ENCODE peak calls at places on chromosomes 1 and 21, in six cellular contexts. One of them, this sample, is unnamed.

GRCh38 chr1:197788741-197789476 is 13.6 kb upstream of the DENND1B start:
- DNase-seq in lower leg skin: no peak
- DNase-seq in tibial nerve: no peak
- DNase-seq in breast epithelium: no peak
- DNase-seq in ovary: no peak
- DNase-seq in A549: no peak
- DNase-seq in this sample: no peak

GRCh38 chr1:154466879-154467767 is 34.9 kb upstream of the TDRD10 start:
- DNase-seq in lower leg skin: no peak
- DNase-seq in ovary: peak; percentile 43
- DNase-seq in tibial nerve: no peak
- DNase-seq in breast epithelium: no peak
- DNase-seq in A549: no peak
- DNase-seq in this sample: no peak

GRCh38 chr1:226125097-226125630 is 61.4 kb downstream of the ACBD3 start:
- DNase-seq in breast epithelium: peak; percentile 74
- DNase-seq in tibial nerve: peak; percentile 81
- DNase-seq in lower leg skin: peak; percentile 79
- DNase-seq in A549: peak; percentile 86
- DNase-seq in ovary: peak; percentile 89
- DNase-seq in this sample: peak; percentile 65

GRCh38 chr1:171196351-171196750 is 11.3 kb downstream of the FMO2 start:
- DNase-seq in lower leg skin: no peak
- DNase-seq in breast epithelium: no peak
- DNase-seq in A549: no peak
- DNase-seq in ovary: no peak
- DNase-seq in tibial nerve: no peak
- DNase-seq in this sample: no peak

GRCh38 chr1:156113263-156114004 is 1.1 kb upstream of the LMNA start:
- DNase-seq in breast epithelium: no peak
- DNase-seq in lower leg skin: no peak
- DNase-seq in ovary: no peak
- DNase-seq in tibial nerve: no peak
- DNase-seq in A549: no peak
- DNase-seq in this sample: no peak

GRCh38 chr21:17783003-17783402 is 36.2 kb downstream of the C21orf91 start:
- DNase-seq in ovary: no peak
- DNase-seq in breast epithelium: no peak
- DNase-seq in lower leg skin: no peak
- DNase-seq in A549: no peak
- DNase-seq in tibial nerve: no peak
- DNase-seq in this sample: no peak

GRCh38 chr1:41394405-41394804 is 33.2 kb downstream of the FOXO6 start:
- DNase-seq in ovary: no peak
- DNase-seq in tibial nerve: no peak
- DNase-seq in A549: no peak
- DNase-seq in lower leg skin: no peak
- DNase-seq in breast epithelium: no peak
- DNase-seq in this sample: no peak

GRCh38 chr1:52633291-52633754 is 355 bp downstream of the SHISAL2A start:
- DNase-seq in tibial nerve: no peak
- DNase-seq in breast epithelium: no peak
- DNase-seq in ovary: no peak
- DNase-seq in A549: no peak
- DNase-seq in lower leg skin: no peak
- DNase-seq in this sample: peak; percentile 31

GRCh38 chr1:159826436-159827101 is at the start of gene SLAMF8:
- DNase-seq in breast epithelium: peak; percentile 32
- DNase-seq in A549: no peak
- DNase-seq in lower leg skin: peak; percentile 50
- DNase-seq in ovary: no peak
- DNase-seq in tibial nerve: no peak
- DNase-seq in this sample: no peak

GRCh38 chr1:218705391-218705790 is 360.3 kb downstream of the TGFB2 start:
- DNase-seq in tibial nerve: no peak
- DNase-seq in breast epithelium: no peak
- DNase-seq in lower leg skin: no peak
- DNase-seq in ovary: no peak
- DNase-seq in A549: peak; percentile 61
- DNase-seq in this sample: no peak

GRCh38 chr1:68346192-68346808 is 103.5 kb downstream of the RPE65 start:
- DNase-seq in ovary: no peak
- DNase-seq in breast epithelium: no peak
- DNase-seq in lower leg skin: no peak
- DNase-seq in A549: peak; percentile 15
- DNase-seq in tibial nerve: no peak
- DNase-seq in this sample: no peak

GRCh38 chr21:42636535-42636914 is 16.9 kb upstream of the PDE9A start:
- DNase-seq in breast epithelium: no peak
- DNase-seq in tibial nerve: no peak
- DNase-seq in lower leg skin: no peak
- DNase-seq in ovary: no peak
- DNase-seq in A549: no peak
- DNase-seq in this sample: no peak

GRCh38 chr1:10980841-10981727 is 31.4 kb upstream of the TARDBP start:
- DNase-seq in A549: no peak
- DNase-seq in lower leg skin: peak; percentile 40
- DNase-seq in tibial nerve: peak; percentile 65
- DNase-seq in ovary: no peak
- DNase-seq in breast epithelium: peak; percentile 67
- DNase-seq in this sample: no peak

GRCh38 chr1:48889615-48890014 is 112.9 kb upstream of the BEND5 start:
- DNase-seq in ovary: no peak
- DNase-seq in lower leg skin: no peak
- DNase-seq in A549: no peak
- DNase-seq in breast epithelium: no peak
- DNase-seq in tibial nerve: no peak
- DNase-seq in this sample: no peak

GRCh38 chr1:91018006-91018405 is 3.8 kb downstream of the ZNF644 start:
- DNase-seq in A549: peak; percentile 28
- DNase-seq in breast epithelium: no peak
- DNase-seq in ovary: no peak
- DNase-seq in lower leg skin: no peak
- DNase-seq in tibial nerve: no peak
- DNase-seq in this sample: no peak

GRCh38 chr1:223748773-223749733 is 36.7 kb downstream of the CAPN2 start:
- DNase-seq in tibial nerve: peak; percentile 52
- DNase-seq in lower leg skin: peak; percentile 42
- DNase-seq in breast epithelium: peak; percentile 46
- DNase-seq in ovary: peak; percentile 72
- DNase-seq in A549: peak; percentile 54
- DNase-seq in this sample: peak; percentile 75

GRCh38 chr1:17259233-17259873 is 10.5 kb downstream of the PADI3 start:
- DNase-seq in A549: no peak
- DNase-seq in ovary: no peak
- DNase-seq in breast epithelium: no peak
- DNase-seq in lower leg skin: no peak
- DNase-seq in tibial nerve: no peak
- DNase-seq in this sample: no peak

GRCh38 chr1:46039571-46040052 is 92.8 kb downstream of the PIK3R3 start:
- DNase-seq in tibial nerve: no peak
- DNase-seq in ovary: no peak
- DNase-seq in breast epithelium: no peak
- DNase-seq in lower leg skin: no peak
- DNase-seq in A549: no peak
- DNase-seq in this sample: no peak

GRCh38 chr1:10074059-10074854 is 41.5 kb downstream of the UBE4B start:
- DNase-seq in breast epithelium: no peak
- DNase-seq in lower leg skin: peak; percentile 42
- DNase-seq in ovary: no peak
- DNase-seq in tibial nerve: no peak
- DNase-seq in A549: peak; percentile 27
- DNase-seq in this sample: peak; percentile 48

GRCh38 chr1:160205974-160206369 is 788 bp downstream of the PEA15 start:
- DNase-seq in lower leg skin: peak; percentile 46
- DNase-seq in tibial nerve: peak; percentile 23
- DNase-seq in ovary: peak; percentile 45
- DNase-seq in A549: peak; percentile 48
- DNase-seq in breast epithelium: peak; percentile 40
- DNase-seq in this sample: peak; percentile 41

GRCh38 chr1:18246543-18246942 is 138.9 kb downstream of the IGSF21 start:
- DNase-seq in A549: peak; percentile 6
- DNase-seq in ovary: no peak
- DNase-seq in breast epithelium: no peak
- DNase-seq in tibial nerve: no peak
- DNase-seq in lower leg skin: no peak
- DNase-seq in this sample: no peak

GRCh38 chr1:169610110-169610509 is 19.8 kb downstream of the SELP start:
- DNase-seq in breast epithelium: no peak
- DNase-seq in ovary: no peak
- DNase-seq in A549: no peak
- DNase-seq in tibial nerve: no peak
- DNase-seq in lower leg skin: no peak
- DNase-seq in this sample: no peak

GRCh38 chr1:27633640-27634165 is 1.3 kb downstream of the FGR start:
- DNase-seq in ovary: no peak
- DNase-seq in tibial nerve: no peak
- DNase-seq in lower leg skin: no peak
- DNase-seq in breast epithelium: no peak
- DNase-seq in A549: no peak
- DNase-seq in this sample: no peak

GRCh38 chr1:27635410-27636142 is 591 bp upstream of the FGR start:
- DNase-seq in A549: no peak
- DNase-seq in ovary: no peak
- DNase-seq in tibial nerve: no peak
- DNase-seq in breast epithelium: no peak
- DNase-seq in lower leg skin: no peak
- DNase-seq in this sample: no peak

GRCh38 chr1:27634982-27635362 is at the start of gene FGR:
- DNase-seq in ovary: no peak
- DNase-seq in lower leg skin: no peak
- DNase-seq in breast epithelium: no peak
- DNase-seq in tibial nerve: no peak
- DNase-seq in A549: no peak
- DNase-seq in this sample: no peak

GRCh38 chr1:27633298-27633610 is 1.7 kb downstream of the FGR start:
- DNase-seq in breast epithelium: no peak
- DNase-seq in A549: no peak
- DNase-seq in lower leg skin: no peak
- DNase-seq in tibial nerve: no peak
- DNase-seq in ovary: no peak
- DNase-seq in this sample: no peak

GRCh38 chr1:27634166-27634981 is 611 bp downstream of the FGR start:
- DNase-seq in lower leg skin: no peak
- DNase-seq in ovary: no peak
- DNase-seq in tibial nerve: no peak
- DNase-seq in A549: no peak
- DNase-seq in breast epithelium: no peak
- DNase-seq in this sample: no peak
- TF ChIP-seq POLR2A in lower leg skin: no peak
- TF ChIP-seq POLR2A in ovary: no peak
- TF ChIP-seq POLR2A in tibial nerve: no peak
- TF ChIP-seq POLR2A in A549: no peak
- TF ChIP-seq POLR2A in breast epithelium: no peak
- TF ChIP-seq POLR2A in this sample: peak; percentile 39

DNA sequence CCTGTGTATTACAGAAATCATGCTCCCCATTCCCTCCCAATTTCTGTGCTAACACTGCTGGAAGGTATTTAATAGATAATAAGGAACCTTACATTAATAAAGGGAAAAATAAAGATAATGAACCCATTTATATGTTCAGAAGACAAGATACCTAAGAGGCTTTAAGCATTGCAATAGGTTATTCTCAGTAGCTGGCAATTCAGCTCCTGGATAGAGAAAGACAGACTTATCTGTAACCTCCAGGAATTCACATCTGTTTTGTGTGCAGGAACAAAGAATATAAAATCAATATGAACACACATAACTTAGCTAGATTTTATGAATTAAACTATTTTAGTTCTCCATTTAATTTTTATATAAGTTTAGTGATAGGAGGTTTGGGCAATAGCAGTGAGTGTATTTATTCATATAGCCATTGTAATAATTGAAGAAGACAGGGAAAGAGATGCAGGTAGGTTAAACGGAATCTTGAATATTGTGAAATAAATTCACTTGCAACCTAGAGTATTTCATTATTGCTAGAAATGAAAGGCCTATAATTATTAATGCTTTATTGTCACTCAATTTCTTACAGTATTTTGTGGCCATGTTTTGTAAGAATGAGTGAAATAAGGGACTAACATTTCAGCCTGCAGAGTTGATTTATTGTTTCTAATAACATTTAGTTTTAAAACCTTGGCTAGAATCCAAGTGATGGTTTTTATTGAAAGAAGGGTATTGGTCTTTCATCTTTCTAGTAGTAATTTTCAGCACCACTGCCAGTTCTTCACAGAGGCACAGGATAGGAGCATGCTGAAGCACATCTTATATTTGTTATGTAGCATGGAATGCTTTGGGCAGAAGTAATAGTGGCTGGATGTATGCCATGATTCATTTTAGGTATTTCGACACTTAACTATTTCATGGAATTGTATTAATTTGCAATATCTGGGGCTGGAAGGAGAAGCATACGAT is 1.5 kb downstream of the XPR1 start:
- DNase-seq in tibial nerve: no peak
- DNase-seq in breast epithelium: no peak
- DNase-seq in lower leg skin: no peak
- DNase-seq in A549: no peak
- DNase-seq in ovary: no peak
- DNase-seq in this sample: no peak
- TF ChIP-seq POLR2A in tibial nerve: no peak
- TF ChIP-seq POLR2A in breast epithelium: no peak
- TF ChIP-seq POLR2A in lower leg skin: no peak
- TF ChIP-seq POLR2A in A549: no peak
- TF ChIP-seq POLR2A in ovary: no peak
- TF ChIP-seq POLR2A in this sample: no peak

DNA sequence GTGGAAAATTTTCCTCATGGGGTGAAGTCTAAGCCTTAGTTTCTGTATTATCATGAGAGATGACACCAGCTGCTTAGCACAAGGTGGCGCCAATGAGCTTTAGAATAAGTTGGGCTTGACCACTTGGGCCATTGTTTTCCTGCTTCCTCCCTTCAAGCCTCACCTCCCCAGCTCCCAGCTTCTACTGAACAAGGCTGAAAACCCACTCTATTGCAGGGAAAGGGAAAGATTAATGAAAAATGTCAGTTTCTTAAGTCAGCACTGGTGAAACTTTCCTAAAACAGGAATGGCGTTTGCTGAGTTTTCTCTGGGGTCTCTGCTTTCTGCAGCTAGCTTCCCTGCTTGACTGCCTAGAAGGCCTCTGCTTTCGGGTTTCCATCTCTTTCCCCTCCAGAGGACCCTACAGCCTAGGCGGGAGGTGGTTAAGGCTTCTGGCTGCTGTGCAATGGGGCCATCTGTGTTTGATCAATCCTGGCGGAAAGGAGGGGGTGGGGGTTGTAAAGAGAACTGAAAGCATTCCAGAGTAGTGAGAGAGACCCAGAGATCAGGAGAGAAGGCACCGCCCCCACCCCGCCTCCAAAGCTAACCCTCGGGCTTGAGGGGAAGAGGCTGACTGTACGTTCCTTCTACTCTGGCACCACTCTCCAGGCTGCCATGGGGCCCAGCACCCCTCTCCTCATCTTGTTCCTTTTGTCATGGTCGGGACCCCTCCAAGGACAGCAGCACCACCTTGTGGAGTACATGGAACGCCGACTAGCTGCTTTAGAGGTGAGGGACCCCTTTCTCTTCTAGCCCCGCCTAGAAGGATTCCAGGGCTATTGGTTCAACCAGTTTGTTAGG is at the start of gene OLFML3:
- DNase-seq in A549: peak; percentile 76
- DNase-seq in breast epithelium: peak; percentile 65
- DNase-seq in ovary: peak; percentile 90
- DNase-seq in lower leg skin: peak; percentile 86
- DNase-seq in tibial nerve: peak; percentile 88
- DNase-seq in this sample: peak; percentile 29
- TF ChIP-seq POLR2A in A549: no peak
- TF ChIP-seq POLR2A in breast epithelium: no peak
- TF ChIP-seq POLR2A in ovary: no peak
- TF ChIP-seq POLR2A in lower leg skin: no peak
- TF ChIP-seq POLR2A in tibial nerve: no peak
- TF ChIP-seq POLR2A in this sample: no peak

GRCh38 chr1:24142546-24143431 is at the start of gene IL22RA1:
- DNase-seq in ovary: peak; percentile 31
- DNase-seq in A549: peak; percentile 17
- DNase-seq in tibial nerve: no peak
- DNase-seq in breast epithelium: peak; percentile 25
- DNase-seq in lower leg skin: peak; percentile 36
- DNase-seq in this sample: no peak
- TF ChIP-seq POLR2A in ovary: no peak
- TF ChIP-seq POLR2A in A549: peak; percentile 40
- TF ChIP-seq POLR2A in tibial nerve: no peak
- TF ChIP-seq POLR2A in breast epithelium: no peak
- TF ChIP-seq POLR2A in lower leg skin: no peak
- TF ChIP-seq POLR2A in this sample: no peak

This sample was measured in GM12892.